ENCODE peak calls at places on chromosomes 5 and 9, in ten cellular contexts. R is suprapubic skin, W is SK-N-SH, J is stomach, T is HepG2, G is transverse colon, M is GM12878, B is upper lobe of left lung, H is H1, A is K562. C is an unnamed sample.

GRCh38 chr5:115450741-115451140 is 93.8 kb downstream of the FEM1C start:
- DNase-seq in W (no peak), A (no peak), G (no peak), J (no peak), B (no peak), M (no peak), T (no peak), H (no peak), R (no peak), C (no peak)

GRCh38 chr5:170145462-170145861 is 39.8 kb downstream of the FOXI1 start:
- DNase-seq in T (no peak), H (no peak), A (peak; percentile 28), G (no peak), J (no peak), R (no peak), B (no peak), M (no peak), W (no peak), C (no peak)

GRCh38 chr9:109295475-109296110 is 25.3 kb downstream of the EPB41L4B start:
- DNase-seq in R (no peak), J (no peak), A (no peak), W (no peak), M (no peak), B (no peak), G (no peak), H (no peak), T (no peak), C (no peak)

GRCh38 chr5:16841416-16841815 is 94.7 kb downstream of the MYO10 start:
- DNase-seq in R (no peak), T (no peak), G (no peak), M (no peak), A (no peak), W (no peak), J (no peak), H (no peak), B (no peak), C (no peak)

GRCh38 chr5:127705120-127705892 is 2.1 kb downstream of the CCDC192 start:
- DNase-seq in M (no peak), A (peak; percentile 25), B (no peak), G (no peak), H (no peak), J (no peak), W (no peak), T (no peak), R (no peak), C (no peak)

GRCh38 chr5:172797800-172798199 is 26.8 kb upstream of the DUSP1 start:
- DNase-seq in T (peak; percentile 54), B (no peak), R (no peak), W (no peak), M (no peak), J (no peak), H (no peak), A (no peak), G (no peak), C (peak; percentile 53)

GRCh38 chr5:66074891-66075290 is 69.2 kb upstream of the SREK1 start:
- DNase-seq in W (no peak), T (no peak), G (no peak), R (no peak), B (no peak), A (no peak), H (no peak), J (no peak), M (no peak), C (no peak)

GRCh38 chr9:36074870-36075532 is 38.3 kb downstream of the RECK start:
- DNase-seq in T (peak; percentile 17), W (peak; percentile 30), B (no peak), A (no peak), M (no peak), G (peak; percentile 69), J (peak; percentile 68), R (peak; percentile 90), H (no peak), C (peak; percentile 93)

GRCh38 chr5:134174841-134175839 is 1.6 kb downstream of the SKP1 start:
- DNase-seq in T (peak; percentile 34), R (no peak), A (peak; percentile 44), H (no peak), J (no peak), M (no peak), G (no peak), W (peak; percentile 32), B (no peak), C (no peak)

DNA sequence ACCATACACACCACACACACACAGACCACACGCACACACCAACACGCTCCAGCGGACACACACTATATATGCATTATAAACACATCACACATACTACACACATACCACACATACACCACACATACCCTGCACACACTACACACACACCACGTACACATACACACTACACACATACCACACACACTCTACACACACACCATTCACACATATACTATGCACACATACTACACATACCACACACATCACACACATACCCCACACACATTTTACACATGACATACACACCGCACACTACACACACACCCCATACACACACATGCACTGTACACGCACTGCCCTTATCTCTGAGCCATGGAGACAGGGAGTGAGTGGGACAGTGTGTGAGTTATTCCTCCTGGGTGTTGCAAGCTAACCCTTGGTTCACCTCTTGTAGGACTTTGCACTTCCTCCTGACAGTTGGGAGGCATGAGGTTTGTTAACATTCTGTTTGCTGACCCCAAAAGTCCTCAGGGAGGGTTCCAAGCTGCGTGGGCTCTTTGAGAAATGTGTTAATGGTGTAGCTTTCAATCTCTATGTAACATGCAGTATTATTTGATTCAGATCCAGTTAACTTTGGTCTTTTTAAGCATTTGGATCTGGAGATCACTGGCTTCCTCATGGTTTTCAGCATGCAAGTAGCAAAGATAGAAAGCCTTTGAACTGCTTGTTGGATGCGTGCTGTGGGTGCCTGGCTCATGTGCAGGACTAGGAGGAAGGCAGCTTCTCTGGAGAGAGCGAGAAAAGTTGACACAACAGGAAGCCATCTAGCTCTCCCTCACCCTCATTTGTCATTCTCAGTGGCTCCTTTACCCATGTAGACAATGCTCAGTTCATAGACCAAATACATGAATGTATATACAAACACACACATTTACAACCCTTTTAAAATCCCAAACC is 13.7 kb downstream of the IL31RA start:
- DNase-seq in J (no peak), T (peak; percentile 63), R (no peak), H (no peak), M (no peak), G (no peak), W (no peak), A (no peak), B (no peak), C (no peak)
- TF ChIP-seq EP300 in J (no peak), T (no peak), R (no peak), H (no peak), M (no peak), G (no peak), W (no peak), A (no peak), B (no peak), C (no peak)

GRCh38 chr5:159657298-159657697 is 259.0 kb upstream of the ADRA1B start:
- DNase-seq in A (no peak), T (no peak), M (no peak), W (no peak), J (no peak), G (no peak), H (no peak), B (no peak), R (no peak), C (no peak)
- TF ChIP-seq POLR2AphosphoS5 in A (no peak), T (no peak), M (no peak), W (no peak), J (no peak), G (no peak), H (no peak), B (no peak), R (no peak), C (no peak)

GRCh38 chr9:88387035-88387732 is 1.1 kb upstream of the SPIN1 start:
- DNase-seq in G (peak; percentile 74), W (no peak), J (peak; percentile 34), H (no peak), T (peak; percentile 18), A (peak; percentile 38), B (peak; percentile 49), M (no peak), R (no peak), C (peak; percentile 69)

GRCh38 chr9:88390371-88390990 is 2.2 kb downstream of the SPIN1 start:
- DNase-seq in A (no peak), H (no peak), M (no peak), G (no peak), B (no peak), W (no peak), R (no peak), T (no peak), J (no peak), C (no peak)

GRCh38 chr9:88388203-88388885 is at the start of gene SPIN1:
- DNase-seq in B (peak; percentile 98), G (peak; percentile 87), M (no peak), R (peak; percentile 73), A (peak; percentile 77), J (peak; percentile 84), T (peak; percentile 35), W (peak; percentile 98), H (no peak), C (peak; percentile 88)

GRCh38 chr9:88388886-88389617 is 808 bp downstream of the SPIN1 start:
- DNase-seq in M (no peak), H (no peak), W (peak; percentile 91), J (peak; percentile 38), R (peak; percentile 79), T (peak; percentile 66), A (peak; percentile 68), G (peak; percentile 51), B (peak; percentile 92), C (peak; percentile 81)

DNA sequence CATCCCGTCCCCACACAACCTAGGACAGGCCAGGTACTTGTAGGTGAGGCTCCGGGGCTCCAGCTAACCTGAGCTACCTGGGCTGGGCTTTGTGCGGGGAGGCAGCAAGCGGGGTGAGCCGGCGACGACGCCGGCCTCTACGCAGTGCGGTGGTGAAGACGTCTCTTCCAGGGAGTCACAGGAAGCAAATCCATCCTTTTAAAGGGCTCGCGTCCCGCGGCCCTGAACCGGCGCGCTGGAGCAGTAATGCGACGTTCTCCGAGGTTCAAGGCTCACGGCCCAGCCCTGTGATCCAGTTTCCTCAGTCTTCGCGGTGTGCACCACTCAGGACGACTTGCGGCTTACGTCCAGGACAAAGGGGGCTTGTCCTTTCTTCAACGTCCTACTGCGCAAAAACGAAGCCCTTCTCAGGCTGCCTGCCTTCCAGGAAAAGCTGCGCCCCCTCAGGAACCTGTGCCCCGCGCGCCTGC is 476 bp upstream of the SPIN1 start:
- DNase-seq in T (peak; percentile 20), J (peak; percentile 59), W (peak; percentile 63), G (peak; percentile 72), H (no peak), B (peak; percentile 91), A (peak; percentile 36), R (peak; percentile 68), M (no peak), C (peak; percentile 79)
- TF ChIP-seq EP300 in T (no peak), J (no peak), W (no peak), G (no peak), H (no peak), B (no peak), A (no peak), R (no peak), M (no peak), C (no peak)

DNA sequence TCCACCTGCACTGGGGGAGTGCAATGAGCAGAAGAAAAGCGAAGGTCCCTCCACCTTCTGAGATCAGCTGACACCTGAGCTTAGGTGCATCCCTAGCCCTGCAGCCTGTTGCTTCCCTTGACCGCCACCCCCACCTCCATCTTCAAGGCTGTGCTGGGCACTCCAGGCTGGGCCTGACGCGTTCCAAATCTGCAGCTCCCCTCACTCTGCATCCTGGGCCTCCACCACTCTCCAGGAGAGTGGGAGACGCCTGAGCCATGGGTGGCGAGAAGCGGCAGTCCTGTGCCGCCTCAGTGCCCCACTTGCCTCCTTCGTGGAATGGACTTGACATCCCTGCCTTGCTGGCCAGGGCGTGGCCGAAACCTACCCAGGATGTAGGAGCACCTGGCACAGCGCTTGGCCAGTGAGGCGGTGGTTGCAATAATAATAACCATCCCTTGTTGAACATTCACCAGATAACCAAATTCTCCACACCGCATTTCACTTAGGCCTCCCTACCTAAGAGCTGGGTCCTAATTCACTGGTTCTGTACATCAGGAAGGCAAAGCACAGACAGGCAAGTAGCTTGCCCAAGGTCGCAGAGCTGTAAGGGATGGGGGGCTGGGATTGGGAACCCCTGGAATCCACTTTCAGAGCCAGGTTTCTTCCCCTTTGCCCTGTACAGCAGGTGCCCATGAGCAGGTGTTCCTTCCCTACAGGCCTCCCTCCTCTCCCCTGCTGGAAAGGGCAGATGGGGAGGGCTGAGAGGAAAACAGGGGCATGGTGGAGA is 11.7 kb downstream of the B4GALT7 start:
- DNase-seq in R (no peak), H (no peak), W (no peak), B (no peak), T (no peak), M (no peak), G (no peak), A (no peak), J (no peak), C (no peak)
- TF ChIP-seq POLR2AphosphoS5 in R (no peak), H (no peak), W (no peak), B (no peak), T (no peak), M (no peak), G (no peak), A (no peak), J (no peak), C (no peak)

C was measured in sigmoid colon.